ENCODE peak calls at places on chromosomes 16 and 17, in four cellular contexts. One of them, this sample, is unnamed.

GRCh38 chr17:55926276-55926995 is 175.6 kb downstream of the PCTP start:
- DNase-seq in psoas muscle: no peak
- DNase-seq in left cardiac atrium: no peak
- DNase-seq in iPS DF 6.9: peak
- DNase-seq in this sample: peak

GRCh38 chr16:67542464-67542863 is 13.8 kb downstream of the RIPOR1 start:
- DNase-seq in left cardiac atrium: peak
- DNase-seq in psoas muscle: peak
- DNase-seq in iPS DF 6.9: no peak
- DNase-seq in this sample: peak

GRCh38 chr17:43438626-43439529 is 40.1 kb downstream of the ARL4D start:
- DNase-seq in left cardiac atrium: no peak
- DNase-seq in iPS DF 6.9: no peak
- DNase-seq in psoas muscle: no peak
- DNase-seq in this sample: peak

GRCh38 chr17:7834554-7834890 is 505 bp downstream of the KDM6B start:
- DNase-seq in psoas muscle: peak
- DNase-seq in iPS DF 6.9: no peak
- DNase-seq in left cardiac atrium: peak
- DNase-seq in this sample: no peak

GRCh38 chr16:1019934-1020305 is 38.4 kb downstream of the SOX8 start:
- DNase-seq in psoas muscle: no peak
- DNase-seq in iPS DF 6.9: no peak
- DNase-seq in left cardiac atrium: no peak
- DNase-seq in this sample: no peak

GRCh38 chr17:40341808-40342574 is 22.5 kb downstream of the GJD3 start:
- DNase-seq in left cardiac atrium: peak
- DNase-seq in psoas muscle: peak
- DNase-seq in iPS DF 6.9: no peak
- DNase-seq in this sample: peak

GRCh38 chr17:68431661-68432071 is 25.6 kb downstream of the WIPI1 start:
- DNase-seq in iPS DF 6.9: no peak
- DNase-seq in psoas muscle: no peak
- DNase-seq in left cardiac atrium: no peak
- DNase-seq in this sample: peak

GRCh38 chr17:80877095-80877828 is 114.4 kb upstream of the CHMP6 start:
- DNase-seq in left cardiac atrium: peak
- DNase-seq in psoas muscle: peak
- DNase-seq in iPS DF 6.9: no peak
- DNase-seq in this sample: peak

This sample was measured in endodermal cell.